ENCODE peak calls at places on chromosomes 7 and 10, in seven cellular contexts. L, D, P, J, N, O and S are unnamed samples.
A peak's percentile ranks its signal among the peaks of the same experiment; 100 is the strongest.

GRCh38 chr7:26385240-26385639 is 93.6 kb downstream of the SNX10 start:
- DNase-seq in P (no peak), D (no peak), J (no peak), O (no peak), N (no peak), L (peak; percentile 25), S (no peak)

GRCh38 chr10:110010076-110011069 is 2.6 kb downstream of the ADD3 start:
- DNase-seq in L (no peak), D (no peak), N (no peak), J (no peak), P (no peak), O (peak; percentile 27), S (no peak)

GRCh38 chr10:94116848-94117247 is 123.1 kb downstream of the PLCE1 start:
- DNase-seq in P (no peak), D (no peak), L (no peak), O (no peak), J (no peak), N (no peak), S (no peak)

GRCh38 chr10:103069453-103070331 is 123.4 kb downstream of the NT5C2 start:
- DNase-seq in D (peak; percentile 65), P (peak; percentile 56), O (peak; percentile 41), N (peak; percentile 56), J (peak; percentile 27), L (peak; percentile 70), S (peak; percentile 89)

GRCh38 chr10:6203331-6204062 is 765 bp downstream of the PFKFB3 start:
- DNase-seq in D (peak; percentile 84), O (no peak), P (peak; percentile 90), L (peak; percentile 71), N (peak; percentile 46), J (peak; percentile 25), S (peak; percentile 88)

GRCh38 chr7:40887099-40887498 is 752.3 kb downstream of the SUGCT start:
- DNase-seq in L (no peak), D (peak; percentile 71), P (no peak), N (no peak), O (no peak), J (no peak), S (no peak)

GRCh38 chr7:141697211-141697871 is 4.6 kb downstream of the DENND11 start:
- DNase-seq in L (peak; percentile 54), D (peak; percentile 49), P (no peak), O (no peak), J (no peak), N (peak; percentile 40), S (no peak)

GRCh38 chr7:125363873-125364272 is 434.2 kb upstream of the POT1 start:
- DNase-seq in L (no peak), P (no peak), N (peak; percentile 50), D (no peak), J (no peak), O (no peak), S (no peak)

GRCh38 chr10:70729763-70730357 is 55.3 kb downstream of the TBATA start:
- DNase-seq in N (no peak), L (no peak), P (no peak), O (no peak), J (no peak), D (no peak), S (peak; percentile 66)

GRCh38 chr7:130009848-130010688 is 41.1 kb downstream of the ZC3HC1 start:
- DNase-seq in D (peak; percentile 97), N (peak; percentile 70), O (peak; percentile 13), P (peak; percentile 87), J (no peak), L (peak; percentile 75), S (peak; percentile 55)

GRCh38 chr7:84200859-84201258 is 6.3 kb upstream of the SEMA3A start:
- DNase-seq in D (peak; percentile 28), J (no peak), N (no peak), L (peak; percentile 81), P (no peak), O (no peak), S (no peak)

GRCh38 chr10:74194999-74195398 is 44.0 kb downstream of the ADK start:
- DNase-seq in L (no peak), N (no peak), J (no peak), P (no peak), D (peak; percentile 71), O (no peak), S (no peak)

GRCh38 chr7:36408589-36408988 is 18.9 kb downstream of the ANLN start:
- DNase-seq in N (peak; percentile 52), J (no peak), P (no peak), O (no peak), L (no peak), D (no peak), S (no peak)

GRCh38 chr10:73889014-73889413 is 14.7 kb upstream of the CAMK2G start:
- DNase-seq in O (no peak), D (peak; percentile 98), J (no peak), P (no peak), L (peak; percentile 65), N (no peak), S (peak; percentile 66)

GRCh38 chr10:34492081-34492480 is 323.0 kb downstream of the PARD3 start:
- DNase-seq in O (no peak), D (no peak), P (no peak), N (no peak), J (no peak), L (no peak), S (no peak)

GRCh38 chr7:15558747-15559146 is 3.1 kb downstream of the AGMO start:
- DNase-seq in N (no peak), P (no peak), J (no peak), L (peak; percentile 26), O (no peak), D (peak; percentile 31), S (no peak)

GRCh38 chr7:36606442-36607205 is 117.7 kb downstream of the AOAH start:
- DNase-seq in O (no peak), P (no peak), L (no peak), N (no peak), J (no peak), D (no peak), S (no peak)

GRCh38 chr10:13816195-13816926 is 229.6 kb downstream of the PRPF18 start:
- DNase-seq in N (peak; percentile 30), O (no peak), P (no peak), J (no peak), L (no peak), D (peak; percentile 10), S (no peak)

GRCh38 chr10:122422266-122422980 is 32.0 kb upstream of the ARMS2 start:
- DNase-seq in O (no peak), P (no peak), D (no peak), L (no peak), N (no peak), J (no peak), S (no peak)

GRCh38 chr10:59648711-59649201 is 60.9 kb downstream of the SLC16A9 start:
- DNase-seq in O (no peak), L (peak; percentile 46), N (no peak), J (no peak), D (peak; percentile 33), P (no peak), S (no peak)

GRCh38 chr10:43986396-43986795 is 337.7 kb upstream of the ZNF32 start:
- DNase-seq in D (no peak), J (no peak), O (no peak), L (no peak), N (no peak), P (no peak), S (no peak)

GRCh38 chr7:12800501-12800900 is 113.1 kb downstream of the ARL4A start:
- DNase-seq in D (no peak), L (no peak), N (no peak), O (no peak), P (no peak), J (no peak), S (no peak)

GRCh38 chr10:118238573-118239240 is 103.4 kb downstream of the FAM204A start:
- DNase-seq in N (no peak), D (peak; percentile 94), O (no peak), P (no peak), J (no peak), L (no peak), S (no peak)

GRCh38 chr7:99720370-99721128 is 14.4 kb downstream of the CYP3A7 start:
- DNase-seq in N (no peak), D (no peak), O (peak; percentile 70), P (no peak), J (no peak), L (no peak), S (no peak)

GRCh38 chr7:28433039-28433438 is 20.7 kb downstream of the CREB5 start:
- DNase-seq in L (no peak), P (no peak), N (no peak), J (no peak), D (no peak), O (no peak), S (no peak)

GRCh38 chr10:62050627-62050924 is 149.1 kb downstream of the ARID5B start:
- DNase-seq in O (no peak), L (no peak), J (no peak), P (no peak), N (no peak), D (no peak), S (no peak)
- H3K9ac ChIP-seq in O (peak overlapping the region; percentile 90), L (no peak overlapping the region), J (no peak overlapping the region), P (no peak overlapping the region), N (peak overlapping the region; percentile 64), D (peak overlapping the region; percentile 98), S (no peak overlapping the region)

DNA sequence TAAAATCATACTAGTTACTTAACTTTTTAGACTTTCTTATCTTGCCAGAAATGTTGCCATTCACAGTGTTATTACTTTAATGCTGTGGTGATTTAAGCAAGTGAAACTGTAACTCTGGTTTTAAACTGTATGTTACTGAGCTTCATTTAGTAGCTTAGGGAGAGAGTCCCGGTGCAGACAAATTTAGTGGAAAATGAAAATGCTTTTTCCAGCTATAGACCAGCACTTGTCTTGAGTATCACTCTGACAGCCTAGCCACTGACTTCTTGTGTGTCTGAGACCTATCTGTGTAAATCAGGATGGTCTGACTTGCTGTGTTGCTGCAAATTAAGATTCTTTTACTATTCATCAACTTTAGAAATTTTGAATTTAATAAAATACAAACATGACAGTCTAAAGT is 200.8 kb downstream of the CACNB2 start:
- DNase-seq in L (no peak), D (no peak), N (no peak), J (no peak), O (no peak), P (no peak), S (no peak)
- H3K9ac ChIP-seq in L (no peak overlapping the region), D (peak overlapping the region; percentile 33), N (no peak overlapping the region), J (no peak overlapping the region), O (no peak overlapping the region), P (no peak overlapping the region), S (no peak overlapping the region)

GRCh38 chr10:98269435-98269912 is 1.5 kb upstream of the LOXL4 start:
- DNase-seq in N (peak; percentile 43), L (peak; percentile 92), J (peak; percentile 23), D (peak; percentile 90), O (peak; percentile 83), P (peak; percentile 23), S (peak; percentile 84)

GRCh38 chr10:98268694-98269386 is 846 bp upstream of the LOXL4 start:
- DNase-seq in N (no peak), O (peak; percentile 72), J (no peak), L (peak; percentile 47), D (no peak), P (peak; percentile 33), S (no peak)

GRCh38 chr10:98266647-98267046 is 1.3 kb downstream of the LOXL4 start:
- DNase-seq in J (no peak), P (no peak), O (no peak), L (no peak), D (no peak), N (no peak), S (no peak)

GRCh38 chr10:98267069-98267893 is 713 bp downstream of the LOXL4 start:
- DNase-seq in P (no peak), L (no peak), O (no peak), D (peak; percentile 68), N (no peak), J (no peak), S (no peak)

GRCh38 chr10:98267894-98268693 is at the start of gene LOXL4:
- DNase-seq in J (no peak), N (no peak), L (no peak), P (peak; percentile 89), O (no peak), D (peak; percentile 80), S (peak; percentile 80)
- H3K9ac ChIP-seq in J (peak within 1 kb of the TSS; percentile 50), N (peak within 1 kb of the TSS; percentile 44), L (peak within 1 kb of the TSS; percentile 67), P (no peak within 1 kb of the TSS), O (peak within 1 kb of the TSS; percentile 78), D (peak within 1 kb of the TSS; percentile 91), S (peak within 1 kb of the TSS; percentile 15)

GRCh38 chr7:25069900-25070443 is 55.1 kb downstream of the CYCS start:
- DNase-seq in P (peak; percentile 74), O (peak; percentile 64), N (peak; percentile 70), D (peak; percentile 89), L (peak; percentile 84), J (peak; percentile 79), S (peak; percentile 77)
- H3K9ac ChIP-seq in P (no peak overlapping the region), O (no peak overlapping the region), N (no peak overlapping the region), D (peak overlapping the region; percentile 40), L (no peak overlapping the region), J (no peak overlapping the region), S (no peak overlapping the region)